ENCODE peak calls at places on chromosome 7, in seven cellular contexts. One of them, this sample, is unnamed.

GRCh38 chr7:44283381-44284211 is 41.8 kb downstream of the CAMK2B start:
- DNase-seq in IMR-90: no peak
- DNase-seq in CD8-positive, alpha-beta T cell: no peak
- DNase-seq in CD8-positive, alpha-beta memory T cell: no peak
- DNase-seq in esophagus muscularis mucosa: no peak
- DNase-seq in naive thymus-derived CD4-positive, alpha-beta T cell: no peak
- DNase-seq in neural progenitor cell: no peak
- DNase-seq in this sample: peak

GRCh38 chr7:66847879-66848810 is 72.9 kb upstream of the TMEM248 start:
- DNase-seq in IMR-90: peak
- DNase-seq in CD8-positive, alpha-beta T cell: no peak
- DNase-seq in CD8-positive, alpha-beta memory T cell: no peak
- DNase-seq in esophagus muscularis mucosa: no peak
- DNase-seq in naive thymus-derived CD4-positive, alpha-beta T cell: no peak
- DNase-seq in neural progenitor cell: peak
- DNase-seq in this sample: no peak

GRCh38 chr7:55965805-55966421 is 1.5 kb downstream of the NIPSNAP2 start:
- DNase-seq in IMR-90: peak
- DNase-seq in CD8-positive, alpha-beta T cell: no peak
- DNase-seq in CD8-positive, alpha-beta memory T cell: no peak
- DNase-seq in esophagus muscularis mucosa: no peak
- DNase-seq in naive thymus-derived CD4-positive, alpha-beta T cell: no peak
- DNase-seq in neural progenitor cell: no peak
- DNase-seq in this sample: no peak

GRCh38 chr7:20786779-20787651 is at the start of gene SP8:
- DNase-seq in IMR-90: peak
- DNase-seq in CD8-positive, alpha-beta T cell: no peak
- DNase-seq in CD8-positive, alpha-beta memory T cell: no peak
- DNase-seq in esophagus muscularis mucosa: no peak
- DNase-seq in naive thymus-derived CD4-positive, alpha-beta T cell: no peak
- DNase-seq in neural progenitor cell: peak
- DNase-seq in this sample: no peak

GRCh38 chr7:24966802-24967201 is 13.2 kb downstream of the OSBPL3 start:
- DNase-seq in IMR-90: peak
- DNase-seq in CD8-positive, alpha-beta T cell: no peak
- DNase-seq in CD8-positive, alpha-beta memory T cell: no peak
- DNase-seq in esophagus muscularis mucosa: no peak
- DNase-seq in naive thymus-derived CD4-positive, alpha-beta T cell: no peak
- DNase-seq in neural progenitor cell: no peak
- DNase-seq in this sample: no peak

GRCh38 chr7:17126413-17127374 is 171.8 kb upstream of the AHR start:
- DNase-seq in IMR-90: peak
- DNase-seq in CD8-positive, alpha-beta T cell: no peak
- DNase-seq in CD8-positive, alpha-beta memory T cell: no peak
- DNase-seq in esophagus muscularis mucosa: no peak
- DNase-seq in naive thymus-derived CD4-positive, alpha-beta T cell: no peak
- DNase-seq in neural progenitor cell: no peak
- DNase-seq in this sample: no peak

GRCh38 chr7:75737856-75738603 is 711 bp downstream of the HIP1 start:
- DNase-seq in IMR-90: no peak
- DNase-seq in CD8-positive, alpha-beta T cell: no peak
- DNase-seq in CD8-positive, alpha-beta memory T cell: no peak
- DNase-seq in esophagus muscularis mucosa: no peak
- DNase-seq in naive thymus-derived CD4-positive, alpha-beta T cell: no peak
- DNase-seq in neural progenitor cell: peak
- DNase-seq in this sample: no peak

GRCh38 chr7:70406419-70407189 is 725.3 kb upstream of the GALNT17 start:
- DNase-seq in IMR-90: no peak
- DNase-seq in CD8-positive, alpha-beta T cell: no peak
- DNase-seq in CD8-positive, alpha-beta memory T cell: no peak
- DNase-seq in esophagus muscularis mucosa: no peak
- DNase-seq in naive thymus-derived CD4-positive, alpha-beta T cell: no peak
- DNase-seq in neural progenitor cell: no peak
- DNase-seq in this sample: no peak

GRCh38 chr7:3162286-3162685 is 118.6 kb upstream of the CARD11 start:
- DNase-seq in IMR-90: peak
- DNase-seq in CD8-positive, alpha-beta T cell: no peak
- DNase-seq in CD8-positive, alpha-beta memory T cell: no peak
- DNase-seq in esophagus muscularis mucosa: no peak
- DNase-seq in naive thymus-derived CD4-positive, alpha-beta T cell: no peak
- DNase-seq in neural progenitor cell: no peak
- DNase-seq in this sample: no peak

GRCh38 chr7:113561446-113561845 is 357.4 kb downstream of the PPP1R3A start:
- DNase-seq in IMR-90: peak
- DNase-seq in CD8-positive, alpha-beta T cell: no peak
- DNase-seq in CD8-positive, alpha-beta memory T cell: no peak
- DNase-seq in esophagus muscularis mucosa: no peak
- DNase-seq in naive thymus-derived CD4-positive, alpha-beta T cell: no peak
- DNase-seq in neural progenitor cell: no peak
- DNase-seq in this sample: no peak

GRCh38 chr7:121433775-121434174 is 37.7 kb upstream of the FAM3C start:
- DNase-seq in IMR-90: no peak
- DNase-seq in CD8-positive, alpha-beta T cell: no peak
- DNase-seq in CD8-positive, alpha-beta memory T cell: no peak
- DNase-seq in esophagus muscularis mucosa: no peak
- DNase-seq in naive thymus-derived CD4-positive, alpha-beta T cell: no peak
- DNase-seq in neural progenitor cell: no peak
- DNase-seq in this sample: no peak
- H3K27ac ChIP-seq in IMR-90: no peak
- H3K27ac ChIP-seq in CD8-positive, alpha-beta T cell: no peak
- H3K27ac ChIP-seq in CD8-positive, alpha-beta memory T cell: no peak
- H3K27ac ChIP-seq in esophagus muscularis mucosa: no peak
- H3K27ac ChIP-seq in naive thymus-derived CD4-positive, alpha-beta T cell: no peak
- H3K27ac ChIP-seq in neural progenitor cell: no peak
- H3K27ac ChIP-seq in this sample: no peak

DNA sequence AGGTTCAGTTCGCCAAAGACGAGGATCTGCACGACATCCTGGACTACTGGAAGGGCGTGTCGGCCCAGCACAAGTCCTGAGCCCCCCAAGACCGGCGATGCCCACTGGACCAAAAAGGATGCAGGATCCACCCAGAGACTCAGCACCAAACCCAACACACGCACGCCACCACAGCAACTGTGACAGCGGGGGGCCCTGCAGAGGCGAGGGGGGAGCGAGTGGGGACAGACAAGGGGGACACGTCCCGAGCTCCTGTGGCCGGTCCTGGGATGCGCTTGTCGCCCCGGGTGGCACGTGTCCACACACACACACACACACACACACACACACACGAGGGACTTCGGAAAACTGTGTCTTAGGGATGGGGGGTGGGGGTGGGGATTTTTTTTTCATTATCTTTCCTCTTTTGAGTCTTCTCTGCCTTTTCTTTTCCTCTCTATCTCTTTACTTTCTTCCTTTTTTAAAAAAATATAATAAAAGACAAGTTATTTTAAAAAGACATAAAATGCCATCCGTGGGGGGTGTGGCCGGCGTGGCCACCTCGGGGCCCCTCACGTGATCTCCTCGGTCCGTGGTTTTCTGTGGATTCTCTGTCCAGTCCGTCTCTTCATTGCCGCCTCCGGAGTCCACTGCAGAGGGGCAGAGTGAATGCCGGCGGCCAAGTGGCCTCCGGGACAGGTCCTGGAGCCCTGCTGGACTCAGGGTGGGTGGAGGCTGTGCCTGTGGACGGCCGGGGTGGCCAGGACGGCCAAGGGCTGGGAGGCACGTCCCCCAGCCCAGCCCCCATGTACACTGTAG is 77.1 kb downstream of the ELFN1 start:
- DNase-seq in IMR-90: no peak
- DNase-seq in CD8-positive, alpha-beta T cell: no peak
- DNase-seq in CD8-positive, alpha-beta memory T cell: no peak
- DNase-seq in esophagus muscularis mucosa: no peak
- DNase-seq in naive thymus-derived CD4-positive, alpha-beta T cell: no peak
- DNase-seq in neural progenitor cell: no peak
- DNase-seq in this sample: no peak
- H3K27ac ChIP-seq in IMR-90: no peak
- H3K27ac ChIP-seq in CD8-positive, alpha-beta T cell: no peak
- H3K27ac ChIP-seq in CD8-positive, alpha-beta memory T cell: no peak
- H3K27ac ChIP-seq in esophagus muscularis mucosa: no peak
- H3K27ac ChIP-seq in naive thymus-derived CD4-positive, alpha-beta T cell: no peak
- H3K27ac ChIP-seq in neural progenitor cell: no peak
- H3K27ac ChIP-seq in this sample: no peak

GRCh38 chr7:77895905-77896304 is 97.3 kb downstream of the PHTF2 start:
- DNase-seq in IMR-90: no peak
- DNase-seq in CD8-positive, alpha-beta T cell: no peak
- DNase-seq in CD8-positive, alpha-beta memory T cell: no peak
- DNase-seq in esophagus muscularis mucosa: no peak
- DNase-seq in naive thymus-derived CD4-positive, alpha-beta T cell: no peak
- DNase-seq in neural progenitor cell: no peak
- DNase-seq in this sample: no peak

GRCh38 chr7:77897004-77897547 is 98.5 kb downstream of the PHTF2 start:
- DNase-seq in IMR-90: no peak
- DNase-seq in CD8-positive, alpha-beta T cell: no peak
- DNase-seq in CD8-positive, alpha-beta memory T cell: no peak
- DNase-seq in esophagus muscularis mucosa: no peak
- DNase-seq in naive thymus-derived CD4-positive, alpha-beta T cell: no peak
- DNase-seq in neural progenitor cell: no peak
- DNase-seq in this sample: no peak

GRCh38 chr7:77894574-77895091 is 96.1 kb downstream of the PHTF2 start:
- DNase-seq in IMR-90: no peak
- DNase-seq in CD8-positive, alpha-beta T cell: no peak
- DNase-seq in CD8-positive, alpha-beta memory T cell: no peak
- DNase-seq in esophagus muscularis mucosa: no peak
- DNase-seq in naive thymus-derived CD4-positive, alpha-beta T cell: no peak
- DNase-seq in neural progenitor cell: no peak
- DNase-seq in this sample: no peak

GRCh38 chr7:77888998-77889397 is 90.4 kb downstream of the PHTF2 start:
- DNase-seq in IMR-90: no peak
- DNase-seq in CD8-positive, alpha-beta T cell: no peak
- DNase-seq in CD8-positive, alpha-beta memory T cell: no peak
- DNase-seq in esophagus muscularis mucosa: no peak
- DNase-seq in naive thymus-derived CD4-positive, alpha-beta T cell: no peak
- DNase-seq in neural progenitor cell: peak
- DNase-seq in this sample: no peak

GRCh38 chr7:77893813-77894212 is 95.2 kb downstream of the PHTF2 start:
- DNase-seq in IMR-90: no peak
- DNase-seq in CD8-positive, alpha-beta T cell: no peak
- DNase-seq in CD8-positive, alpha-beta memory T cell: no peak
- DNase-seq in esophagus muscularis mucosa: no peak
- DNase-seq in naive thymus-derived CD4-positive, alpha-beta T cell: no peak
- DNase-seq in neural progenitor cell: no peak
- DNase-seq in this sample: no peak
- H3K27ac ChIP-seq in IMR-90: no peak
- H3K27ac ChIP-seq in CD8-positive, alpha-beta T cell: no peak
- H3K27ac ChIP-seq in CD8-positive, alpha-beta memory T cell: no peak
- H3K27ac ChIP-seq in esophagus muscularis mucosa: no peak
- H3K27ac ChIP-seq in naive thymus-derived CD4-positive, alpha-beta T cell: no peak
- H3K27ac ChIP-seq in neural progenitor cell: no peak
- H3K27ac ChIP-seq in this sample: no peak

DNA sequence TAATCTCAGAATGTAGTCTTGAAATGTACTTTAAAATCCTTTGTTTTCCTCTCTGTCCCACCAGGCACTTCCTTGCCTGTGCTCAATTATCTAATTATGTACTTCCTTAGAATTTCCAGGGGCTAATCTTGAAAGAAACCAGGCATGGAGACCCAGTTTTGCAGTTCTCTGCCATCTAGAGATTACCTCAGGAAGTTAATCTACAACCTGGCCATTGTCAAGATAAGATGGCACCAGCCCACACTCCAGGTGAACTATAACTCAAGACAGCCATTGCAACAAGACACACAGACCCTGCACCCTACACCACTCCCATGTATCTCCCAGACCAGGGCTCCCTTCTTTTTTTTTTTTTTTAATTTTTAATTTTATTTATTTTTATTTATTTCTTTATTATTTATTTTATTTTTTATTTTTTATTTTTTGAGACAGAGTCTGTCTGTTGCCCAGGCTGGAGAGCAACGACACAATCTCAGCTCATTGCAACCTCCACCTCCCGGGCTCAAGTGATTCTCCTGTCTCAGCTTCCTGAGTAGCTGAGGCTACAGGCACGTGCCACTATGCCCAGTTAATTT is 85.9 kb upstream of the TRIM24 start:
- DNase-seq in IMR-90: no peak
- DNase-seq in CD8-positive, alpha-beta T cell: no peak
- DNase-seq in CD8-positive, alpha-beta memory T cell: no peak
- DNase-seq in esophagus muscularis mucosa: no peak
- DNase-seq in naive thymus-derived CD4-positive, alpha-beta T cell: no peak
- DNase-seq in neural progenitor cell: no peak
- DNase-seq in this sample: no peak
- H3K27ac ChIP-seq in IMR-90: no peak
- H3K27ac ChIP-seq in CD8-positive, alpha-beta T cell: no peak
- H3K27ac ChIP-seq in CD8-positive, alpha-beta memory T cell: no peak
- H3K27ac ChIP-seq in esophagus muscularis mucosa: no peak
- H3K27ac ChIP-seq in naive thymus-derived CD4-positive, alpha-beta T cell: no peak
- H3K27ac ChIP-seq in neural progenitor cell: no peak
- H3K27ac ChIP-seq in this sample: no peak

DNA sequence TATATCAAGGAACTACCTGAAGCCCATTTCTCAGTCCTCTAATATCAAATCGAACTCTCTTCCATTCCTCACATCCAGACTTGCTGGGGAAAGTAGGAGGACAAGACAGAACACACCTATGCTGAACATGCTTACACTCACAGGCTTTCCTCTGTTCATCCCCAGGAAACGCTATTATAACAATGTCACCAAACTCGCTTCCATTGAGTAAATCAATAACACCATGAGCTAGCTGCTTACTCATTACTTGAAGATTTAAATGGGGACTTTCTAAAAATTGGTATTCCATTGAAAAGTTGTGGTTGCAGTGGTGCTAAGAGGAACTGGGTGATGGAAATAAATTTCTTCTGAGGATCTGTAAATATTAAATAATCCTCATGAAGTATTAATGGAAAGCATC is 88.8 kb downstream of the SLC25A13 start:
- DNase-seq in IMR-90: no peak
- DNase-seq in CD8-positive, alpha-beta T cell: no peak
- DNase-seq in CD8-positive, alpha-beta memory T cell: no peak
- DNase-seq in esophagus muscularis mucosa: no peak
- DNase-seq in naive thymus-derived CD4-positive, alpha-beta T cell: no peak
- DNase-seq in neural progenitor cell: no peak
- DNase-seq in this sample: no peak
- H3K27ac ChIP-seq in IMR-90: no peak
- H3K27ac ChIP-seq in CD8-positive, alpha-beta T cell: no peak
- H3K27ac ChIP-seq in CD8-positive, alpha-beta memory T cell: no peak
- H3K27ac ChIP-seq in esophagus muscularis mucosa: no peak
- H3K27ac ChIP-seq in naive thymus-derived CD4-positive, alpha-beta T cell: no peak
- H3K27ac ChIP-seq in neural progenitor cell: no peak
- H3K27ac ChIP-seq in this sample: no peak

DNA sequence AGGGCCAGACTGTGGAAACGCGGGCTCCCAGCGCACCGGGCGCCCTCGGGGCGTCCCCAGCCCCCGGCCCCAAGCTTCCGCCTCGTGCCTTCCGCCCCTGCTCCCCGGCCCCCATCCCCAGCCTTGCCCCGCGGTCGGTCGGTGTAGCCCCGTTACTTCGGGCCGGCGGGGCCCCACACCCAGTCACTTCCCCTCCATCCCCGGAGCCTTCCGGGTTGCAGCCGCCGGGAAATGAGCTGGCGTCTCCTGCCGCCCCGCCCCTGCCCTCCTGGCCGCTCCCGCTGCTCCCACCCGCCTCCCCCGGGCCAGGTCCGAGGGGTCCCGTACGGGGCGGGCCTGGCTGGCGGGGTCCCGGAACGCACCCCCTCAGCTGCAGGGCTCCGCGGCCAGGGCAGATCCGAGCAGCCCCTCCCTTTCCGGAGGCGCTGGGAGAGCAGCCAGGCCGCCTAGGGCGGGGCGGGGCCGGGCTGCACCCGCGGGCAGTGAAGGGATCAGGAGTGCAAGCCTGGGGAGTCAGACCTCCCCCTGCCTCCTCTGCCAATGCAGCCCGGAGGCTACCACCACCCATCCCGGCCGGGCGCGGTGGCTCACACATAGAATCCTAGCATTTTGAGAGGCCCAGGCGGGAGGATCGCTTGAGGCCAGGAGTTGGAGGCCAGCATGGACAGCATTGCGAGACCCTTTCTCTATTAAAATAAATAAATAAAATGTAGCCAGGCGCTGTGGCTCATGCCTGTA is 709 bp downstream of the ARPC1B start:
- DNase-seq in IMR-90: peak
- DNase-seq in CD8-positive, alpha-beta T cell: peak
- DNase-seq in CD8-positive, alpha-beta memory T cell: peak
- DNase-seq in esophagus muscularis mucosa: peak
- DNase-seq in naive thymus-derived CD4-positive, alpha-beta T cell: peak
- DNase-seq in neural progenitor cell: peak
- DNase-seq in this sample: no peak
- H3K27ac ChIP-seq in IMR-90: peak
- H3K27ac ChIP-seq in CD8-positive, alpha-beta T cell: peak
- H3K27ac ChIP-seq in CD8-positive, alpha-beta memory T cell: peak
- H3K27ac ChIP-seq in esophagus muscularis mucosa: peak
- H3K27ac ChIP-seq in naive thymus-derived CD4-positive, alpha-beta T cell: peak
- H3K27ac ChIP-seq in neural progenitor cell: no peak
- H3K27ac ChIP-seq in this sample: peak